ENCODE peak calls at places on chromosomes 12 and 14, in four cellular contexts. K, A, N and Z are unnamed samples.

GRCh38 chr12:27899151-27899661 is 73.3 kb downstream of the PTHLH start:
- DNase-seq in K (peak), A (no peak), N (no peak), Z (no peak)

GRCh38 chr14:76050250-76050649 is 64.7 kb downstream of the IFT43 start:
- DNase-seq in K (no peak), A (no peak), N (no peak), Z (no peak)

GRCh38 chr14:38721822-38722431 is 381.1 kb downstream of the SEC23A start:
- DNase-seq in K (peak), A (peak), N (peak), Z (peak)

GRCh38 chr14:97948841-97949240 is 1151.7 kb downstream of the VRK1 start:
- DNase-seq in K (no peak), A (no peak), N (no peak), Z (no peak)

GRCh38 chr14:62914025-62914424 is 131.2 kb downstream of the KCNH5 start:
- DNase-seq in K (no peak), A (no peak), N (no peak), Z (peak)

GRCh38 chr14:37595809-37596595 is 573 bp downstream of the TTC6 start:
- DNase-seq in K (peak), A (peak), N (no peak), Z (no peak)

GRCh38 chr14:67574156-67574555 is 25.9 kb downstream of the PIGH start:
- DNase-seq in K (no peak), A (no peak), N (no peak), Z (no peak)

GRCh38 chr12:4148418-4149056 is 125.0 kb upstream of the CCND2 start:
- DNase-seq in K (no peak), A (no peak), N (peak), Z (no peak)

GRCh38 chr12:100234591-100235304 is 32.1 kb downstream of the DEPDC4 start:
- DNase-seq in K (peak), A (no peak), N (peak), Z (peak)

GRCh38 chr12:27785882-27786570 is 6.0 kb upstream of the MANSC4 start:
- DNase-seq in K (no peak), A (no peak), N (no peak), Z (no peak)

GRCh38 chr14:100537701-100538565 is 49.3 kb downstream of the BEGAIN start:
- DNase-seq in K (no peak), A (peak), N (no peak), Z (peak)

GRCh38 chr14:22884721-22885523 is 1.9 kb downstream of the REM2 start:
- DNase-seq in K (no peak), A (no peak), N (no peak), Z (no peak)

GRCh38 chr12:61220337-61220736 is 1039.9 kb upstream of the USP15 start:
- DNase-seq in K (no peak), A (no peak), N (no peak), Z (no peak)

GRCh38 chr14:77302926-77303325 is 17.8 kb downstream of the POMT2 start:
- DNase-seq in K (peak), A (no peak), N (no peak), Z (no peak)

GRCh38 chr14:57692671-57693070 is 173.2 kb downstream of the SLC35F4 start:
- DNase-seq in K (peak), A (no peak), N (no peak), Z (peak)

GRCh38 chr12:81296556-81297305 is 218.9 kb downstream of the ACSS3 start:
- DNase-seq in K (no peak), A (no peak), N (no peak), Z (no peak)

GRCh38 chr12:6752181-6752930 is 585 bp downstream of the MLF2 start:
- DNase-seq in K (peak), A (no peak), N (no peak), Z (peak)

GRCh38 chr14:96098309-96098998 is 59.3 kb downstream of the C14orf132 start:
- DNase-seq in K (peak), A (peak), N (peak), Z (peak)
- TF ChIP-seq TCF12 in K (no peak), A (no peak), N (no peak), Z (no peak)

GRCh38 chr12:109953656-109954055 is 42.5 kb downstream of the GIT2 start:
- DNase-seq in K (no peak), A (no peak), N (no peak), Z (no peak)
- TF ChIP-seq TCF12 in K (no peak), A (no peak), N (no peak), Z (no peak)

GRCh38 chr12:85805654-85806053 is 30.6 kb downstream of the RASSF9 start:
- DNase-seq in K (no peak), A (no peak), N (no peak), Z (no peak)
- TF ChIP-seq TCF12 in K (no peak), A (no peak), N (no peak), Z (no peak)

DNA sequence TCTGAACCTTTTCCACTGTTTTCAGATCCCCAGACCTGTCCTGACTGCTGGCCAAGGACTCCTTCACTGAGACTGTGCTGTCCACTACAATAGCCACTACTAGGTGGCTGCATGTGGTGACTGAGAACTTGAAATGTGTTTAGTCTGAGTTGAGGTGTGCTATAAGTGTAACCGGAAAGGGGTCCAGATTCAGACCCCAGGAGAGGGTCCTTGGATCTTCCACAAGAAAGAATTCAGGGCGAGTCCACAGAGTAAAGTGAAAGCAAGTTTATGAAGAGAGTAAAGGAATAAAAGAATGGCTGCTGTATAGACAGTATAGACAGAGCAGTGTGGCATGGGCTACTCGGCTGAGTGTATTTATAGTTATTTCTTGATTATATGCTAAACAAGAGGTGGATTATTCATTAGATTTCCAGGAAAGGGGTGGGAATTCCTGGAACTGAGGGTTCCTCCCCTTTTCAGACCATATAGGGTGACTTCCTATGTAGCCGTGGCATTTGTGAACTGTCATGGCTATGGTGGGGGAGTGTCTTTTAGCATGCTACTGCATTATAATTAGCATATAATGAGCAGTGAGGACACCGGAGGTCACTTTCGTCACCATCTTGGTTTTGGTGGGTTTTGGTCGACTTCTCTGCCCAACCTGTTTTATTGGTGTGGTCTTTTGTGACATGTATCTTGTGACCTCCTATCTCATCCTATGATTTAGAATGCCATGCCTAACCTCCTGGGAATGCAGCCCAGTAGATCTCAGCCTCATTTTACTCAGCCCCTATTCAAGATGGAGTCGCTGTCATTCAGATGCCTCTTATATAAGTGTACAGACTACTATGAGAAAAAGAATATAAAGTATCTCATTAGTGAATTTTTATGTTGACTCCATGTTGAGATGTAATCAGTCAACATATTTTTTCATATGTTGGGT is 70.0 kb upstream of the SRSF5 start:
- DNase-seq in K (no peak), A (no peak), N (no peak), Z (no peak)
- TF ChIP-seq TCF12 in K (no peak), A (no peak), N (no peak), Z (no peak)

GRCh38 chr14:41805633-41806032 is 199.0 kb downstream of the LRFN5 start:
- DNase-seq in K (no peak), A (no peak), N (no peak), Z (no peak)
- TF ChIP-seq TCF12 in K (no peak), A (no peak), N (no peak), Z (no peak)

GRCh38 chr12:52132754-52133161 is 53.3 kb downstream of the SMIM41 start:
- DNase-seq in K (no peak), A (no peak), N (no peak), Z (no peak)
- TF ChIP-seq TCF12 in K (no peak), A (no peak), N (no peak), Z (no peak)

GRCh38 chr14:106691601-106692291 is 1165.4 kb downstream of the TMEM121 start:
- DNase-seq in K (peak), A (peak), N (peak), Z (peak)

GRCh38 chr14:106690333-106690891 is 1164.0 kb downstream of the TMEM121 start:
- DNase-seq in K (no peak), A (no peak), N (no peak), Z (no peak)

DNA sequence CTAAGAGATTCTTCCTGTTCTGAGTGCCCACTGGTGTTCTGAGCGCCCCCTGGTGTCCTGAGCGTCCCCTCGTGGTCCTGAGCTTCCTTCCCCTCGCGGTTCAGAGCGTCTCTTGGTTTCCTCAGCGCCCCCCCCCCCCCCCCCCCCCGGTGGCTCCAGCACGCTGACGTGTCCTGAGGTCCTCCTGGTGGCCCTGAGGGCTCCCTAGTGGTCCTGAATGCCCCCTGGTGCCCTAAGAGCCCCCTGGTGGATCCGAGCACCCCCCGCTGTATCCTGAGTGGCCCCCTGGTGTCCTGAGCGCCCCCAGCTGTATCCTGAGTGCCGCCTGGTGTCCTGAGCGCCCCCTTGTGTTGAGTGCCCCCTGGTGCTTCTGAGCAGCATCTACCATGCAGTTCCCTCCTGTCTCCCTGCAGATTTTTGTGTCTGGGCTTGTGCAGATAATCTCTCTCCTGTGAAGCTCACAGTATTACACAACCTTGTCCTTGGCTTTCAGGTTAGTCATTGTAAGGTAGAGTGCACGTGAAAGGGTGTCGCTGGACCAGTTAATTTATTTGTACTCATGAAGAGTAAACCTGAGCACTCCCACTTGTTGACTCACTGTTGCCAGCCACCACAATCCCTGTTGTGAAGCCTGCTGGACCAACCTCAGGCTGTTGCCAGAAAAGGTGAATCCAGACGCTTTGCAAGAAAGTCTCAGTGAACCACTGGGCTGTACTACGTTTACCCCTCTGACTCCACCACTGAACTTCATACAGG is 1168.4 kb downstream of the TMEM121 start:
- DNase-seq in K (no peak), A (no peak), N (no peak), Z (peak)
- TF ChIP-seq TCF12 in K (no peak), A (no peak), N (no peak), Z (no peak)

GRCh38 chr12:53207042-53207441 is at the start of gene ITGB7:
- DNase-seq in K (no peak), A (no peak), N (peak), Z (no peak)
- TF ChIP-seq TCF12 in K (no peak), A (no peak), N (peak), Z (no peak)

GRCh38 chr12:13918883-13919282 is 62.5 kb downstream of the GRIN2B start:
- DNase-seq in K (no peak), A (no peak), N (no peak), Z (no peak)

GRCh38 chr12:13915096-13915495 is 66.3 kb downstream of the GRIN2B start:
- DNase-seq in K (no peak), A (no peak), N (no peak), Z (no peak)

GRCh38 chr12:13911756-13912554 is 69.4 kb downstream of the GRIN2B start:
- DNase-seq in K (no peak), A (no peak), N (no peak), Z (no peak)

DNA sequence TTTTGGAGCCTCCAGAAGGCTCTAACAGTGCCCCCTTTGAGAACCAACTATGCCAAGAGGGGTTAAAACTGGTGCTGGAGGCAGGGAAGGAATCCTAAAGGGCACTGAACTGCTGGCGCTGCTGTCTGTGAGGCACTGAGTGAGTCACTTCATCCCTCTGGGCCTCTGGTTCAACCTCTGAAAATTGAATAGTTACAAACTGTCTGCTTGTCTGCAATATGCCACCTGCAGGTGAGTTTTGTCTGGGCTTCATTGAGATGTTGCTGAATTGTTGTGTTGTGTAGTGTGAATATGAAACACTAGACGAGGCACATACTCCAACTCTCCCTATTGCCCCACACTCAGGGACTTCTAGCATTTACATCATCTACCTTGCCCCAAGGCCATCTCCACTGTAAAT is 68.0 kb downstream of the GRIN2B start:
- DNase-seq in K (no peak), A (no peak), N (no peak), Z (no peak)
- TF ChIP-seq TCF12 in K (no peak), A (no peak), N (no peak), Z (no peak)

DNA sequence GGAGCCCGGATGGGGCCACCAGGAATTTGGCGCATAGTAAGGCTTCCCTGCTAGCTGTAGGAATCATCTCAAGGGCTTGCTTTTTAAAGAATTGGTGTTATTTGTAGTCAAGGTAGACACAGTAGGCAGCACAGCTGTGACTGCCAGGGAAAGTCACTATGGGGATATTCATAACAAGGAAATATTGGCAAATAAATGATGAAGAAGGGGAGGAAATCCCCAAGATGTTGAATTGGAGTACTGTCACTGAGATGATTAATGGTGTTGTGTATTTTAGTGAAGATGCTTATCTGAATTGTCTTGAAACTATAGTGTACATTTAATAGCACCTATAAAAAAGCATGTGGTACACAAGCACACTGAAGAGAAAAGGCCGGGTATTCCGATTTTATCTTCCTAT is 118.9 kb downstream of the NPAS3 start:
- DNase-seq in K (no peak), A (no peak), N (no peak), Z (no peak)
- TF ChIP-seq TCF12 in K (no peak), A (no peak), N (no peak), Z (no peak)